ENCODE peak calls at places on chromosomes 13 and 19, in ten cellular contexts. C is AG04450, N is astrocyte of the spinal cord, Q is fibroblast of pulmonary artery, R is foreskin fibroblast, G is BJ, O is choroid plexus epithelial cell, S is BE2C, I is cardiac muscle cell, Y is AG09309. Z is an unnamed sample.

GRCh38 chr13:66546534-66547379 is 683.4 kb downstream of the PCDH9 start:
- DNase-seq in G (no peak), Y (no peak), N (peak; percentile 53), C (peak; percentile 20), Q (peak; percentile 21), O (peak; percentile 61), R (peak; percentile 37), I (no peak), S (no peak), Z (no peak)

GRCh38 chr13:110280231-110280813 is 26.6 kb downstream of the COL4A1 start:
- DNase-seq in O (no peak), Q (no peak), I (no peak), G (no peak), S (no peak), Y (no peak), N (no peak), C (no peak), R (no peak), Z (no peak)

GRCh38 chr19:41597600-41598041 is 21.7 kb downstream of the CEACAM21 start:
- DNase-seq in I (peak; percentile 45), S (peak; percentile 70), C (peak; percentile 18), G (peak; percentile 4), N (peak; percentile 49), Y (peak; percentile 16), Q (peak; percentile 74), R (peak; percentile 49), O (peak; percentile 80), Z (peak; percentile 7)

GRCh38 chr19:12899891-12900518 is 9.0 kb downstream of the GCDH start:
- DNase-seq in R (no peak), I (no peak), Y (no peak), C (no peak), N (no peak), Q (no peak), O (no peak), G (no peak), S (no peak), Z (no peak)

GRCh38 chr19:4200940-4201542 is 18.6 kb downstream of the ANKRD24 start:
- DNase-seq in S (no peak), N (no peak), I (no peak), R (no peak), C (no peak), Q (no peak), Y (no peak), O (no peak), G (no peak), Z (no peak)

GRCh38 chr13:109610517-109610916 is 175.9 kb downstream of the IRS2 start:
- DNase-seq in R (no peak), S (peak; percentile 61), O (peak; percentile 26), N (no peak), G (no peak), Y (no peak), C (no peak), I (peak; percentile 27), Q (peak; percentile 23), Z (no peak)

GRCh38 chr13:113742445-113743120 is 16.4 kb upstream of the TMEM255B start:
- DNase-seq in G (no peak), I (no peak), R (no peak), N (no peak), O (no peak), Y (no peak), S (peak; percentile 5), C (no peak), Q (no peak), Z (peak; percentile 21)

GRCh38 chr13:25846227-25846984 is 205.4 kb downstream of the SHISA2 start:
- DNase-seq in S (no peak), Y (no peak), O (no peak), G (no peak), Q (no peak), I (no peak), N (no peak), R (no peak), C (no peak), Z (no peak)

GRCh38 chr13:97448503-97449251 is 14.7 kb downstream of the RAP2A start:
- DNase-seq in G (no peak), N (no peak), C (no peak), O (no peak), R (no peak), Y (no peak), S (no peak), Q (no peak), I (no peak), Z (peak; percentile 54)

GRCh38 chr13:101325423-101325822 is 90.9 kb downstream of the NALCN start:
- DNase-seq in S (no peak), Q (no peak), I (no peak), O (no peak), R (no peak), Y (no peak), G (no peak), N (no peak), C (no peak), Z (no peak)

GRCh38 chr13:20492641-20493040 is 33.0 kb downstream of the CRYL1 start:
- DNase-seq in I (peak; percentile 21), S (peak; percentile 35), Y (no peak), N (no peak), C (no peak), R (peak; percentile 23), Q (peak; percentile 58), G (no peak), O (peak; percentile 70), Z (no peak)

GRCh38 chr13:89923731-89924130 is 1423.8 kb upstream of the MIR17HG start:
- DNase-seq in N (peak; percentile 35), Q (peak; percentile 21), G (no peak), C (peak; percentile 8), S (no peak), O (peak; percentile 76), I (no peak), Y (no peak), R (no peak), Z (no peak)

GRCh38 chr19:19677579-19677978 is 8.9 kb downstream of the ZNF101 start:
- DNase-seq in Y (no peak), O (no peak), S (no peak), C (no peak), N (no peak), G (no peak), Q (no peak), I (no peak), R (no peak), Z (no peak)

DNA sequence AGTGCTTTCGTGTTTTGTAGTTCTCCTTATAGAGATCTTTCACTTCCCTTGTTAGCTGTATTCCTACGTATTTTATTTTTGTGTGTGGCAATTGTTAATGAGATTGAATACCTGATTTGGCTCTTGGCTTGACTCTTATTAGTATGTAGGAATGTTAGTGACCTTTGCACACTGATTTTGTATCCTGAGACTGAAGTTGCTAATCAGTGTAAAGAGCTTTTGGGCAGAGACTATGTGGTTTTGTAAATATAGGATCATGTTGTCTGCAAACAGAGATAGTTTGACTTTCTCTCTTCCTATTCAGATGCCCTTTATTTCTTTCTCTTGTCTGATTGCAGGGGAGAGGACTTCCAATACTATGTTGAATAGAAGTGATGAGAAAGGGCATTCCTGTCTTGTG is 160.3 kb upstream of the PCDH20 start:
- DNase-seq in O (no peak), G (no peak), N (no peak), S (no peak), Q (no peak), I (no peak), Y (no peak), R (no peak), C (no peak), Z (no peak)
- H3K4me3 ChIP-seq in O (no peak overlapping the region), G (no peak overlapping the region), N (no peak overlapping the region), S (no peak overlapping the region), Q (no peak overlapping the region), I (no peak overlapping the region), Y (no peak overlapping the region), R (no peak overlapping the region), C (no peak overlapping the region), Z (no peak overlapping the region)

GRCh38 chr13:43159007-43159406 is 135.6 kb downstream of the DNAJC15 start:
- DNase-seq in Q (peak; percentile 67), Y (no peak), I (no peak), S (no peak), O (peak; percentile 74), C (peak; percentile 3), R (peak; percentile 55), N (peak; percentile 62), G (no peak), Z (no peak)
- TF ChIP-seq CTCF in Q (peak; percentile 22), Y (no peak), I (peak; percentile 24), S (peak; percentile 23), O (peak; percentile 50), C (peak; percentile 38), R (peak; percentile 12), N (peak; percentile 38), G (peak; percentile 20), Z (peak; percentile 9)

DNA sequence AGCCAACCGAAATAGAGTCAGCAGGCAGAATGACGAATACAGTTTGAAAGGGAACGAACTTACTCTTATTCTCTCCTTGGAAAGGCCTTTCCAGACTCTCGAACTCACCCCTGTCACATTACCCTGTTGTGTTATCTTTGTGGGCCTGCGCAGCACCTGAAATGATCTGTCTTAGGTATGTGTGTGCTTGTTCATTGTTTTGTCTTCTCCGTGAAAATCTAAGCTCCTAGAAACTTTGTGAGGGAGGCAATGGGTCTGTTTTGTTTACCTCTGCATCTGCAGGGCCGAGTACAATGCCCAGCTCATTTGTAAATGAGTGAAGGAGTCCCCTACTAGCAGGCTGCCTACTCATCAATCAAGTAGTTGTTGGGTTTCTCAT is 19.6 kb downstream of the HMGB1 start:
- DNase-seq in G (no peak), R (no peak), C (no peak), N (no peak), I (no peak), O (no peak), Y (no peak), S (no peak), Q (no peak), Z (no peak)
- H3K4me3 ChIP-seq in G (no peak overlapping the region), R (no peak overlapping the region), C (peak overlapping the region; percentile 36), N (peak overlapping the region; percentile 8), I (no peak overlapping the region), O (peak overlapping the region; percentile 48), Y (no peak overlapping the region), S (peak overlapping the region; percentile 47), Q (peak overlapping the region; percentile 29), Z (peak overlapping the region; percentile 19)

GRCh38 chr19:15195381-15195964 is 5.3 kb downstream of the NOTCH3 start:
- DNase-seq in R (peak; percentile 63), Q (peak; percentile 56), O (peak; percentile 39), C (no peak), N (peak; percentile 35), S (peak; percentile 64), G (peak; percentile 4), Y (peak; percentile 29), I (peak; percentile 81), Z (peak; percentile 14)
- TF ChIP-seq CTCF in R (no peak), Q (no peak), O (no peak), C (peak; percentile 14), N (peak; percentile 19), S (no peak), G (peak; percentile 22), Y (peak; percentile 3), I (peak; percentile 15), Z (peak; percentile 2)

DNA sequence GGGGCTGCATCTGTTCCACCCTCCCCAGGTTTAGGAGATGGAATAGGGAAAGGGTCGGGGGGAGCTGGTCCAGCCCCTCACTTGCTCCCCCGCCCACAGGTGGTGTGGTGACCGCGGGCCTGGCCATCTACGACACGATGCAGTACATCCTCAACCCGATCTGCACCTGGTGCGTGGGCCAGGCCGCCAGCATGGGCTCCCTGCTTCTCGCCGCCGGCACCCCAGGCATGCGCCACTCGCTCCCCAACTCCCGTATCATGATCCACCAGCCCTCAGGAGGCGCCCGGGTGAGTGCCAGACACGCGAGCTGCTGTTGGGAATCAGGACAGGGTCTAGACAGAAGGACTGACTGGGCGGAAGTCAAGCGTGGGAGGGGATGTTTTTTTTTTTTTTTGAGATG is 3.0 kb downstream of the CLPP start:
- DNase-seq in Q (no peak), G (no peak), Y (no peak), I (no peak), N (no peak), R (no peak), O (no peak), C (no peak), S (no peak), Z (no peak)
- H3K4me3 ChIP-seq in Q (no peak overlapping the region), G (no peak overlapping the region), Y (no peak overlapping the region), I (no peak overlapping the region), N (no peak overlapping the region), R (no peak overlapping the region), O (no peak overlapping the region), C (no peak overlapping the region), S (no peak overlapping the region), Z (no peak overlapping the region)

GRCh38 chr19:48006762-48007161 is 12.3 kb downstream of the ELSPBP1 start:
- DNase-seq in Y (no peak), R (no peak), O (peak; percentile 3), Q (no peak), N (no peak), I (no peak), S (peak; percentile 61), G (no peak), C (no peak), Z (no peak)
- TF ChIP-seq CTCF in Y (no peak), R (peak; percentile 22), O (peak; percentile 39), Q (no peak), N (peak; percentile 8), I (no peak), S (peak; percentile 71), G (peak; percentile 12), C (no peak), Z (no peak)

Z was measured in kidney epithelial cell.